ENCODE peak calls at places on chromosomes 6 and 20, in six cellular contexts. M is astrocyte, P is uterus, G is iPS DF 6.9, L is cardiac muscle cell, X is aorta. Y is an unnamed sample. For H3K36me3, the result is how much of the 10 kb centered on the place peaks cover.

GRCh38 chr20:37385176-37385575 is 39.2 kb downstream of the SRC start:
- DNase-seq in M (no peak), P (no peak), G (no peak), L (no peak), X (no peak), Y (no peak)

GRCh38 chr6:95841560-95841959 is 174.2 kb upstream of the FUT9 start:
- DNase-seq in L (no peak), P (no peak), G (no peak), X (no peak), M (no peak), Y (no peak)

GRCh38 chr20:59661621-59662020 is 57.3 kb downstream of the PHACTR3 start:
- DNase-seq in L (no peak), M (no peak), P (no peak), X (no peak), G (no peak), Y (no peak)

GRCh38 chr6:127477648-127478047 is 18.5 kb upstream of the KIAA0408 start:
- DNase-seq in L (no peak), G (no peak), X (no peak), M (no peak), P (no peak), Y (no peak)

GRCh38 chr20:38202153-38202981 is 37.3 kb upstream of the TGM2 start:
- DNase-seq in G (no peak), L (no peak), M (no peak), X (peak), P (no peak), Y (no peak)

GRCh38 chr6:68559052-68559451 is 76.0 kb upstream of the ADGRB3 start:
- DNase-seq in L (no peak), P (no peak), M (no peak), G (no peak), X (no peak), Y (no peak)

GRCh38 chr6:143529095-143529494 is 17.6 kb upstream of the FUCA2 start:
- DNase-seq in G (no peak), M (no peak), L (no peak), X (no peak), P (no peak), Y (no peak)

GRCh38 chr6:78345882-78346281 is 521.5 kb upstream of the IRAK1BP1 start:
- DNase-seq in L (no peak), M (no peak), X (no peak), G (no peak), P (no peak), Y (no peak)

GRCh38 chr6:54053893-54054391 is 57.3 kb upstream of the MLIP start:
- DNase-seq in M (peak), L (peak), G (no peak), P (no peak), X (no peak), Y (peak)

GRCh38 chr6:160991411-160992322 is at the start of gene MAP3K4:
- DNase-seq in M (peak), G (no peak), L (peak), X (peak), P (peak), Y (peak)

GRCh38 chr6:152300517-152300916 is 336.6 kb downstream of the SYNE1 start:
- DNase-seq in M (no peak), P (no peak), X (no peak), G (no peak), L (no peak), Y (no peak)

GRCh38 chr20:44948513-44948912 is 11.7 kb downstream of the TOMM34 start:
- DNase-seq in G (no peak), P (no peak), L (no peak), X (no peak), M (no peak), Y (no peak)

GRCh38 chr6:6734463-6735455 is 146.2 kb downstream of the LY86 start:
- DNase-seq in X (no peak), M (peak), L (peak), G (no peak), P (no peak), Y (no peak)

GRCh38 chr6:17865243-17865642 is 122.2 kb downstream of the KIF13A start:
- DNase-seq in G (no peak), L (no peak), M (no peak), X (no peak), P (peak), Y (no peak)

GRCh38 chr6:135299256-135299655 is 118.1 kb downstream of the MYB start:
- DNase-seq in X (no peak), P (no peak), L (peak), G (no peak), M (peak), Y (peak)

GRCh38 chr6:118649918-118650499 is 1.4 kb downstream of the CEP85L start:
- DNase-seq in G (no peak), X (no peak), M (peak), L (peak), P (no peak), Y (no peak)

GRCh38 chr6:35016417-35017221 is 124.5 kb downstream of the TCP11 start:
- DNase-seq in M (peak), L (peak), G (no peak), P (peak), X (no peak), Y (no peak)

GRCh38 chr6:2103644-2104523 is 141.5 kb downstream of the GMDS start:
- DNase-seq in L (peak), P (no peak), M (peak), G (no peak), X (no peak), Y (peak)

GRCh38 chr6:25229671-25230321 is 49.4 kb upstream of the CARMIL1 start:
- DNase-seq in X (no peak), G (no peak), L (peak), P (no peak), M (peak), Y (peak)

GRCh38 chr6:26020291-26020982 is 57.8 kb downstream of the TRIM38 start:
- DNase-seq in P (peak), G (no peak), M (peak), X (peak), L (peak), Y (peak)

GRCh38 chr6:107821591-107821990 is 2.5 kb downstream of the SCML4 start:
- DNase-seq in X (no peak), G (no peak), P (no peak), M (no peak), L (no peak), Y (no peak)

GRCh38 chr6:107819976-107820551 is 4.0 kb downstream of the SCML4 start:
- DNase-seq in G (no peak), X (no peak), P (no peak), L (peak), M (no peak), Y (no peak)

GRCh38 chr6:107822154-107823046 is 1.7 kb downstream of the SCML4 start:
- DNase-seq in L (peak), G (no peak), P (no peak), M (no peak), X (no peak), Y (no peak)

GRCh38 chr6:107820571-107821261 is 3.4 kb downstream of the SCML4 start:
- DNase-seq in L (peak), M (peak), G (no peak), P (no peak), X (no peak), Y (no peak)

DNA sequence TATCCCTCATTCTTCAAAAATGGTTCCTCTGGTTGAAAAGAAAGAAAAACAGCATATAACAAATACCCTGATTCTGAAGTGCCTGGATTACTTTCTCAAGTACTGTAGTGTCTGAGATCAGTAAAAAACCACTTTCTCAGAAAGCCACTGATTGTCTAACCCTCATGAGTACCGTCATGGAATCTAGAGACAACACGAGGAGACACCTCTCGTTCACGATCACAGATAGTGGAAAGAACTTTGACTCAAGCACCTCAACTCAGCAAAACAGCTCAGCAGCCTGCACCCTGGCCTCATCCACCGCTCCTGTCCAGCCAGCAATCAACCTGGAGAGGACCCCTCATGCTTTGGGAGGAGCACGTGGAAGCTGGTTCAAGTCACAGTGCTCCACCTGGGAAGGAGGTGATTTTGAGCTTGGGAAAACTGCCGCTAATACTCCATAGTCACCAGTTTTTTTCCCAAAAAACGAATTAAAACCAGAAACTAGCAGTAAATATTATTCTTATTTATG is 1.0 kb downstream of the SCML4 start:
- DNase-seq in X (no peak), M (no peak), L (no peak), G (no peak), P (no peak), Y (no peak)
- H3K36me3 ChIP-seq in X (under half), M (under half), L (under half), G (under half), P (under half), Y (under half)

GRCh38 chr6:88179692-88180091 is 13.5 kb upstream of the CNR1 start:
- DNase-seq in M (no peak), G (no peak), X (no peak), P (no peak), L (no peak), Y (no peak)

GRCh38 chr6:88183503-88183902 is 17.4 kb upstream of the CNR1 start:
- DNase-seq in M (no peak), L (no peak), G (no peak), X (no peak), P (no peak), Y (no peak)

GRCh38 chr6:88174906-88175305 is 8.8 kb upstream of the CNR1 start:
- DNase-seq in L (no peak), G (no peak), M (no peak), X (no peak), P (no peak), Y (no peak)

DNA sequence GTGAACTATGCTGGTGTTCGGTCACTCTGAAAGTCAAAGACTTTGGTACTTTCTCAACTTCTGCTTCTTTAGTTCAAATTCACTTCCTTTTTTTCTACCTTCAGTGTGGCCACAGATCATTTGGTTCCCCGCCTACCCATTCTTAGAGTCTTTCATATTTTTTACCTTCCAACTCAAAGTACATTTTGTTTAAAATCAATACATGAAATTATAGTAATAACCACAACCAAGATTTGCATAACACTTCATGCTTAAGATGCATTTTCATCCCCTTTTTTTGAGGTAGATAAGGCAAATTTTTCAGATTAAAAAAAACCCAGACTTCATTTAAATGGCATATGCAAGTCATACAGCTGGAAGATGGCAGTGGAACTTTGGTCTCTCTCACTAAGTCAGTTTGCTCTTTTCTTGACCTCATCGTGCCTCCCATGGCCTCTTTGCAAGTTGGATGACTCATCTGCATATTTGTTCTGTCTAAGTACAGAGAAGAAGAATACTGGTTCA is 11.9 kb upstream of the CNR1 start:
- DNase-seq in X (no peak), M (peak), L (peak), P (no peak), G (no peak), Y (peak)
- H3K36me3 ChIP-seq in X (under half), M (under half), L (under half), P (under half), G (under half), Y (under half)

GRCh38 chr6:572596-573265 is 84.2 kb downstream of the HUS1B start:
- DNase-seq in L (peak), G (no peak), M (no peak), X (no peak), P (no peak), Y (peak)
- H3K36me3 ChIP-seq in L (under half), G (under half), M (under half), X (under half), P (under half), Y (under half)

GRCh38 chr6:41759106-41759904 is 12.1 kb upstream of the PGC start:
- DNase-seq in M (no peak), X (no peak), P (no peak), L (no peak), G (no peak), Y (no peak)
- H3K36me3 ChIP-seq in M (under half), X (under half), P (under half), L (under half), G (under half), Y (under half)

DNA sequence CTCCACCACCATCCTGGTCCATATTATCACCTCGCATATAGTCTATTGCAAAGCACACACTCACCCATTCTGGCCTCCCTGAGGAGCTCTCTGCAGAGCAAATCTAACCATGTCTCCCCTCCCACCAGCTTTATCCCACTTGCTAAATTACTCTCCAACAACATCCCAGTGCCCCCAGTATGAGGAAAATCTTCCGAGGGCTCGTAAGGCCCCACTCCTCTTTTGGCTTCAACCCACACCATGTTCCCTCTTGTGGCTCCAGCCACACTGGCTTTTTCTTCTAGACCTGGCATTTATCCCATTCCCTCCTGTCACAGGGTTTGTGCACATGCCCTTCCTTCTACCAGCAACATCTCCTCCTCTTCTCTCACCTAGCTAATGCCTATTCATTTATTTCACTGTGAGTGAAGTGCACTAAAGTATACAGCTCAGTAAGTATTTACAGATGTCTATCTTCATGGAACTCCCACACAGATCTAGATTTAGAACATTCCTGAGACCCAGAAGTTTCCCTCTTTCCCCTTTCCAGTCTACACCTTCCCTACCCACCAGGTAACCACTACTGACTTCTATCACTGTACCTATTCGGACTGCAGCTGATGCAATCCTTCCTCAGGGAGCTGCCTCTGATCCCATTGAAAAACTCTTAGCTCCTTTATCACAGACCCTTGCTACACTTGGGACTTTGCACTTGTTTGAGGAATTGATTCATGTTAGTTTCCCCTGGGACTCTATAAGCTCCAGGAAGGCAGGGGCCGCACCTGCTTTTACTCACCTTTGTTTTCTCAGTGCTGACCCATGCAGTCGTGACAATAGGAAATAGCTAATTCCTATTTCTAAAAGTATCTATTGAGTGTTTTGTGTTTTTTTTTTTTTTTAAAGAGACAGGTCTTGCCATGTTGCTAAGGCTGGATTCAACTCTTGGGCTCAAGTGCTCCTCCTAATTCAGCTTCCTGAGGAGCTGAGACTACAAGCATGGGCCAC is 15.5 kb downstream of the MRPL14 start:
- DNase-seq in G (no peak), M (no peak), X (no peak), L (no peak), P (no peak), Y (no peak)
- H3K36me3 ChIP-seq in G (under half), M (under half), X (under half), L (under half), P (under half), Y (under half)

GRCh38 chr6:136317023-136317649 is 27.5 kb upstream of the BCLAF1 start:
- DNase-seq in X (no peak), M (peak), L (peak), G (peak), P (peak), Y (peak)

GRCh38 chr6:136315594-136315993 is 25.9 kb upstream of the BCLAF1 start:
- DNase-seq in L (no peak), X (no peak), G (no peak), P (no peak), M (no peak), Y (no peak)

GRCh38 chr6:136309729-136310311 is 20.2 kb upstream of the BCLAF1 start:
- DNase-seq in L (no peak), M (no peak), P (no peak), G (no peak), X (no peak), Y (no peak)

GRCh38 chr6:136309171-136309570 is 19.5 kb upstream of the BCLAF1 start:
- DNase-seq in L (no peak), P (no peak), X (no peak), G (no peak), M (no peak), Y (no peak)

GRCh38 chr6:136312975-136313374 is 23.3 kb upstream of the BCLAF1 start:
- DNase-seq in M (no peak), X (no peak), G (no peak), L (no peak), P (no peak), Y (no peak)
- H3K36me3 ChIP-seq in M (under half), X (under half), G (under half), L (under half), P (under half), Y (under half)

Y was measured in brain microvascular endothelial cell.